ENCODE peak calls at places on chromosomes 2 and 18, in six cellular contexts. J is adipocyte; U is ACHN; T is activated T-helper 1 cell treated with anti-CD3 and anti-CD28 coated beads, Interleukin-2, amount 50 U/mL, for 16 hours; M is H54; D is GM18507. H is an unnamed sample.

GRCh38 chr2:182716665-182716990 is 571 bp downstream of the DNAJC10 start:
- DNase-seq in J (no peak), U (no peak), T (no peak), M (no peak), D (no peak), H (no peak)

GRCh38 chr2:100142393-100142792 is at the start of gene AFF3:
- DNase-seq in J (no peak), U (no peak), T (no peak), M (no peak), D (peak), H (no peak)

GRCh38 chr2:48048725-48049124 is 142.4 kb upstream of the FBXO11 start:
- DNase-seq in J (no peak), U (no peak), T (no peak), M (no peak), D (no peak), H (no peak)

GRCh38 chr2:160028431-160029269 is 33.8 kb downstream of the PLA2R1 start:
- DNase-seq in J (peak), U (no peak), T (no peak), M (no peak), D (no peak), H (no peak)

GRCh38 chr2:8310557-8311455 is 371.1 kb upstream of the ID2 start:
- DNase-seq in J (no peak), U (no peak), T (no peak), M (no peak), D (no peak), H (no peak)

GRCh38 chr2:201008000-201008829 is 44.8 kb upstream of the ORC2 start:
- DNase-seq in J (no peak), U (no peak), T (no peak), M (no peak), D (no peak), H (no peak)

GRCh38 chr2:226623587-226624368 is 175.8 kb downstream of the IRS1 start:
- DNase-seq in J (peak), U (no peak), T (no peak), M (no peak), D (no peak), H (no peak)

GRCh38 chr2:239905306-239905705 is 119.8 kb downstream of the NDUFA10 start:
- DNase-seq in J (no peak), U (no peak), T (no peak), M (no peak), D (no peak), H (no peak)

GRCh38 chr18:6414118-6414722 is 491 bp downstream of the L3MBTL4 start:
- DNase-seq in J (peak), U (peak), T (no peak), M (no peak), D (peak), H (no peak)

H was measured in HTR-8/SVneo.